ENCODE peak calls at places on chromosomes 1 and 21, in five cellular contexts. One of them, this sample, is unnamed.
A peak's percentile ranks its signal among the peaks of the same experiment; 100 is the strongest.

GRCh38 chr1:75134656-75134938 is 409 bp downstream of the LHX8 start:
- DNase-seq in AG10803: no peak
- DNase-seq in RCC 7860: no peak
- DNase-seq in lung microvascular endothelial cell: no peak
- DNase-seq in PC-9: no peak
- DNase-seq in this sample: no peak

GRCh38 chr1:216653001-216653400 is 70.2 kb downstream of the ESRRG start:
- DNase-seq in lung microvascular endothelial cell: no peak
- DNase-seq in RCC 7860: no peak
- DNase-seq in PC-9: no peak
- DNase-seq in AG10803: no peak
- DNase-seq in this sample: no peak

GRCh38 chr1:183135336-183135735 is 50.7 kb upstream of the LAMC2 start:
- DNase-seq in lung microvascular endothelial cell: no peak
- DNase-seq in AG10803: no peak
- DNase-seq in PC-9: no peak
- DNase-seq in RCC 7860: no peak
- DNase-seq in this sample: no peak

GRCh38 chr1:234398849-234399381 is 25.7 kb downstream of the COA6 start:
- DNase-seq in RCC 7860: no peak
- DNase-seq in PC-9: no peak
- DNase-seq in lung microvascular endothelial cell: peak; percentile 61
- DNase-seq in AG10803: peak; percentile 32
- DNase-seq in this sample: peak; percentile 20

GRCh38 chr21:30233636-30234035 is 17.7 kb upstream of the CLDN8 start:
- DNase-seq in lung microvascular endothelial cell: no peak
- DNase-seq in PC-9: no peak
- DNase-seq in AG10803: peak; percentile 2
- DNase-seq in RCC 7860: no peak
- DNase-seq in this sample: no peak

GRCh38 chr1:227731696-227732585 is 3.2 kb downstream of the JMJD4 start:
- DNase-seq in PC-9: no peak
- DNase-seq in AG10803: no peak
- DNase-seq in lung microvascular endothelial cell: no peak
- DNase-seq in RCC 7860: no peak
- DNase-seq in this sample: no peak

GRCh38 chr1:1173793-1174415 is at the start of gene TTLL10:
- DNase-seq in RCC 7860: no peak
- DNase-seq in PC-9: no peak
- DNase-seq in AG10803: no peak
- DNase-seq in lung microvascular endothelial cell: no peak
- DNase-seq in this sample: no peak

GRCh38 chr1:234840253-234840652 is 230.3 kb upstream of the IRF2BP2 start:
- DNase-seq in lung microvascular endothelial cell: no peak
- DNase-seq in AG10803: no peak
- DNase-seq in RCC 7860: no peak
- DNase-seq in PC-9: peak; percentile 33
- DNase-seq in this sample: no peak

GRCh38 chr21:38995755-38996154 is 187.5 kb downstream of the PSMG1 start:
- DNase-seq in lung microvascular endothelial cell: no peak
- DNase-seq in RCC 7860: no peak
- DNase-seq in AG10803: no peak
- DNase-seq in PC-9: no peak
- DNase-seq in this sample: no peak

GRCh38 chr21:38171723-38172344 is 85.0 kb upstream of the KCNJ15 start:
- DNase-seq in AG10803: peak; percentile 67
- DNase-seq in PC-9: no peak
- DNase-seq in RCC 7860: peak; percentile 95
- DNase-seq in lung microvascular endothelial cell: peak; percentile 76
- DNase-seq in this sample: peak; percentile 52

GRCh38 chr1:244945109-244945671 is 80.8 kb upstream of the HNRNPU start:
- DNase-seq in lung microvascular endothelial cell: no peak
- DNase-seq in AG10803: no peak
- DNase-seq in RCC 7860: no peak
- DNase-seq in PC-9: no peak
- DNase-seq in this sample: no peak

GRCh38 chr1:160755864-160756616 is 17.0 kb downstream of the SLAMF7 start:
- DNase-seq in PC-9: no peak
- DNase-seq in AG10803: no peak
- DNase-seq in RCC 7860: no peak
- DNase-seq in lung microvascular endothelial cell: no peak
- DNase-seq in this sample: no peak

GRCh38 chr1:59180715-59181114 is 116.2 kb upstream of the FGGY start:
- DNase-seq in AG10803: peak; percentile 33
- DNase-seq in RCC 7860: no peak
- DNase-seq in lung microvascular endothelial cell: no peak
- DNase-seq in PC-9: no peak
- DNase-seq in this sample: no peak

GRCh38 chr1:155261401-155261887 is 716 bp downstream of the SCAMP3 start:
- DNase-seq in lung microvascular endothelial cell: peak; percentile 29
- DNase-seq in RCC 7860: peak; percentile 29
- DNase-seq in PC-9: no peak
- DNase-seq in AG10803: no peak
- DNase-seq in this sample: peak; percentile 34

GRCh38 chr21:33026299-33026858 is 644 bp downstream of the OLIG2 start:
- DNase-seq in AG10803: no peak
- DNase-seq in lung microvascular endothelial cell: no peak
- DNase-seq in RCC 7860: no peak
- DNase-seq in PC-9: no peak
- DNase-seq in this sample: no peak

GRCh38 chr1:150829751-150830150 is 21.7 kb upstream of the CTSK start:
- DNase-seq in AG10803: no peak
- DNase-seq in RCC 7860: no peak
- DNase-seq in lung microvascular endothelial cell: no peak
- DNase-seq in PC-9: no peak
- DNase-seq in this sample: no peak

GRCh38 chr1:198212675-198213074 is 55.9 kb downstream of the NEK7 start:
- DNase-seq in PC-9: no peak
- DNase-seq in lung microvascular endothelial cell: no peak
- DNase-seq in RCC 7860: peak; percentile 30
- DNase-seq in AG10803: peak; percentile 89
- DNase-seq in this sample: peak; percentile 45

GRCh38 chr1:203706444-203706843 is 58.5 kb upstream of the LAX1 start:
- DNase-seq in RCC 7860: no peak
- DNase-seq in PC-9: no peak
- DNase-seq in AG10803: no peak
- DNase-seq in lung microvascular endothelial cell: no peak
- DNase-seq in this sample: no peak

GRCh38 chr1:171017431-171017830 is 73.3 kb upstream of the FMO3 start:
- DNase-seq in RCC 7860: no peak
- DNase-seq in AG10803: no peak
- DNase-seq in PC-9: no peak
- DNase-seq in lung microvascular endothelial cell: no peak
- DNase-seq in this sample: no peak

GRCh38 chr1:153537376-153537730 is 1.6 kb upstream of the S100A6 start:
- DNase-seq in RCC 7860: no peak
- DNase-seq in PC-9: no peak
- DNase-seq in AG10803: no peak
- DNase-seq in lung microvascular endothelial cell: no peak
- DNase-seq in this sample: no peak

GRCh38 chr21:26001356-26001755 is 169.2 kb downstream of the APP start:
- DNase-seq in AG10803: no peak
- DNase-seq in PC-9: no peak
- DNase-seq in lung microvascular endothelial cell: no peak
- DNase-seq in RCC 7860: no peak
- DNase-seq in this sample: no peak

GRCh38 chr1:93631626-93632365 is 49.8 kb downstream of the BCAR3 start:
- DNase-seq in lung microvascular endothelial cell: no peak
- DNase-seq in PC-9: peak; percentile 52
- DNase-seq in AG10803: no peak
- DNase-seq in RCC 7860: no peak
- DNase-seq in this sample: no peak

GRCh38 chr1:119968068-119968492 is 71.8 kb upstream of the ADAM30 start:
- DNase-seq in PC-9: peak; percentile 61
- DNase-seq in RCC 7860: peak; percentile 57
- DNase-seq in AG10803: peak; percentile 29
- DNase-seq in lung microvascular endothelial cell: peak; percentile 56
- DNase-seq in this sample: peak; percentile 29

GRCh38 chr1:64519921-64520320 is 50.0 kb downstream of the CACHD1 start:
- DNase-seq in AG10803: peak; percentile 31
- DNase-seq in lung microvascular endothelial cell: no peak
- DNase-seq in RCC 7860: no peak
- DNase-seq in PC-9: no peak
- DNase-seq in this sample: no peak

GRCh38 chr1:23559985-23560755 is 869 bp upstream of the ID3 start:
- DNase-seq in lung microvascular endothelial cell: peak; percentile 38
- DNase-seq in RCC 7860: no peak
- DNase-seq in AG10803: peak; percentile 84
- DNase-seq in PC-9: no peak
- DNase-seq in this sample: peak; percentile 27

GRCh38 chr1:174297351-174297750 is 138.0 kb downstream of the RABGAP1L start:
- DNase-seq in RCC 7860: no peak
- DNase-seq in lung microvascular endothelial cell: no peak
- DNase-seq in PC-9: no peak
- DNase-seq in AG10803: no peak
- DNase-seq in this sample: no peak

GRCh38 chr21:16241021-16241420 is 511.2 kb downstream of the USP25 start:
- DNase-seq in lung microvascular endothelial cell: peak; percentile 24
- DNase-seq in AG10803: no peak
- DNase-seq in PC-9: no peak
- DNase-seq in RCC 7860: no peak
- DNase-seq in this sample: no peak

GRCh38 chr1:244614879-244615278 is 38.0 kb upstream of the DESI2 start:
- DNase-seq in AG10803: peak; percentile 12
- DNase-seq in PC-9: no peak
- DNase-seq in RCC 7860: no peak
- DNase-seq in lung microvascular endothelial cell: no peak
- DNase-seq in this sample: no peak

GRCh38 chr1:79859212-79859948 is 852.9 kb upstream of the ADGRL4 start:
- DNase-seq in RCC 7860: no peak
- DNase-seq in lung microvascular endothelial cell: peak; percentile 91
- DNase-seq in AG10803: peak; percentile 91
- DNase-seq in PC-9: no peak
- DNase-seq in this sample: peak; percentile 72

GRCh38 chr1:177385760-177386698 is 215.3 kb downstream of the BRINP2 start:
- DNase-seq in PC-9: no peak
- DNase-seq in lung microvascular endothelial cell: peak; percentile 11
- DNase-seq in AG10803: peak; percentile 3
- DNase-seq in RCC 7860: no peak
- DNase-seq in this sample: no peak

GRCh38 chr1:199954701-199955100 is 72.8 kb upstream of the NR5A2 start:
- DNase-seq in PC-9: no peak
- DNase-seq in AG10803: no peak
- DNase-seq in lung microvascular endothelial cell: no peak
- DNase-seq in RCC 7860: no peak
- DNase-seq in this sample: no peak

GRCh38 chr1:169129109-169129789 is 22.8 kb downstream of the ATP1B1 start:
- DNase-seq in lung microvascular endothelial cell: peak; percentile 66
- DNase-seq in PC-9: no peak
- DNase-seq in AG10803: no peak
- DNase-seq in RCC 7860: no peak
- DNase-seq in this sample: no peak

GRCh38 chr1:47761201-47761930 is 235.8 kb downstream of the TRABD2B start:
- DNase-seq in lung microvascular endothelial cell: no peak
- DNase-seq in PC-9: no peak
- DNase-seq in AG10803: no peak
- DNase-seq in RCC 7860: no peak
- DNase-seq in this sample: no peak

GRCh38 chr1:14969006-14969405 is 184.5 kb upstream of the TMEM51 start:
- DNase-seq in AG10803: peak; percentile 23
- DNase-seq in RCC 7860: peak; percentile 65
- DNase-seq in lung microvascular endothelial cell: no peak
- DNase-seq in PC-9: no peak
- DNase-seq in this sample: no peak

This sample was measured in GM03348.